ENCODE peak calls at places on chromosome 9, in six cellular contexts. One of them, this sample, is unnamed.

GRCh38 chr9:129436751-129437625 is 183.9 kb downstream of the C9orf50 start:
- DNase-seq in heart right ventricle: peak
- DNase-seq in Peyer's patch: peak
- DNase-seq in neural progenitor cell: peak
- DNase-seq in fibroblast of lung: peak
- DNase-seq in DND-41: no peak
- DNase-seq in this sample: peak

GRCh38 chr9:118268046-118268445 is 563.8 kb downstream of the TLR4 start:
- DNase-seq in heart right ventricle: no peak
- DNase-seq in Peyer's patch: no peak
- DNase-seq in neural progenitor cell: no peak
- DNase-seq in fibroblast of lung: no peak
- DNase-seq in DND-41: no peak
- DNase-seq in this sample: no peak

GRCh38 chr9:128208386-128208785 is 5.2 kb downstream of the DNM1 start:
- DNase-seq in heart right ventricle: no peak
- DNase-seq in Peyer's patch: no peak
- DNase-seq in neural progenitor cell: no peak
- DNase-seq in fibroblast of lung: no peak
- DNase-seq in DND-41: no peak
- DNase-seq in this sample: no peak

GRCh38 chr9:95102001-95102433 is 215.5 kb downstream of the FANCC start:
- DNase-seq in heart right ventricle: no peak
- DNase-seq in Peyer's patch: no peak
- DNase-seq in neural progenitor cell: peak
- DNase-seq in fibroblast of lung: no peak
- DNase-seq in DND-41: no peak
- DNase-seq in this sample: no peak

GRCh38 chr9:131620764-131621520 is 75.6 kb downstream of the PRRT1B start:
- DNase-seq in heart right ventricle: no peak
- DNase-seq in Peyer's patch: no peak
- DNase-seq in neural progenitor cell: no peak
- DNase-seq in fibroblast of lung: no peak
- DNase-seq in DND-41: no peak
- DNase-seq in this sample: no peak

GRCh38 chr9:5958273-5958672 is 57.2 kb downstream of the RANBP6 start:
- DNase-seq in heart right ventricle: no peak
- DNase-seq in Peyer's patch: no peak
- DNase-seq in neural progenitor cell: no peak
- DNase-seq in fibroblast of lung: no peak
- DNase-seq in DND-41: no peak
- DNase-seq in this sample: no peak

GRCh38 chr9:129778469-129778868 is 24.5 kb upstream of the TOR1B start:
- DNase-seq in heart right ventricle: no peak
- DNase-seq in Peyer's patch: no peak
- DNase-seq in neural progenitor cell: no peak
- DNase-seq in fibroblast of lung: no peak
- DNase-seq in DND-41: no peak
- DNase-seq in this sample: no peak

GRCh38 chr9:131436386-131436785 is 42.5 kb downstream of the PRRC2B start:
- DNase-seq in heart right ventricle: peak
- DNase-seq in Peyer's patch: no peak
- DNase-seq in neural progenitor cell: peak
- DNase-seq in fibroblast of lung: no peak
- DNase-seq in DND-41: no peak
- DNase-seq in this sample: no peak

GRCh38 chr9:98280162-98280561 is 24.7 kb upstream of the TBC1D2 start:
- DNase-seq in heart right ventricle: no peak
- DNase-seq in Peyer's patch: no peak
- DNase-seq in neural progenitor cell: no peak
- DNase-seq in fibroblast of lung: no peak
- DNase-seq in DND-41: no peak
- DNase-seq in this sample: no peak

GRCh38 chr9:78121488-78121887 is 89.9 kb upstream of the GNAQ start:
- DNase-seq in heart right ventricle: peak
- DNase-seq in Peyer's patch: peak
- DNase-seq in neural progenitor cell: peak
- DNase-seq in fibroblast of lung: peak
- DNase-seq in DND-41: peak
- DNase-seq in this sample: peak

GRCh38 chr9:65426231-65426630 is 141.2 kb upstream of the FOXD4L5 start:
- DNase-seq in heart right ventricle: no peak
- DNase-seq in Peyer's patch: no peak
- DNase-seq in neural progenitor cell: no peak
- DNase-seq in fibroblast of lung: no peak
- DNase-seq in DND-41: no peak
- DNase-seq in this sample: no peak

GRCh38 chr9:87500894-87501656 is 3.4 kb downstream of the DAPK1 start:
- DNase-seq in heart right ventricle: no peak
- DNase-seq in Peyer's patch: no peak
- DNase-seq in neural progenitor cell: no peak
- DNase-seq in fibroblast of lung: no peak
- DNase-seq in DND-41: no peak
- DNase-seq in this sample: no peak

GRCh38 chr9:93268551-93269314 is 84.8 kb downstream of the WNK2 start:
- DNase-seq in heart right ventricle: no peak
- DNase-seq in Peyer's patch: peak
- DNase-seq in neural progenitor cell: no peak
- DNase-seq in fibroblast of lung: no peak
- DNase-seq in DND-41: peak
- DNase-seq in this sample: peak

GRCh38 chr9:37923796-37924430 is 20.0 kb upstream of the SLC25A51 start:
- DNase-seq in heart right ventricle: no peak
- DNase-seq in Peyer's patch: no peak
- DNase-seq in neural progenitor cell: no peak
- DNase-seq in fibroblast of lung: no peak
- DNase-seq in DND-41: no peak
- DNase-seq in this sample: no peak

GRCh38 chr9:73558471-73558870 is 406.8 kb downstream of the ANXA1 start:
- DNase-seq in heart right ventricle: no peak
- DNase-seq in Peyer's patch: no peak
- DNase-seq in neural progenitor cell: no peak
- DNase-seq in fibroblast of lung: no peak
- DNase-seq in DND-41: no peak
- DNase-seq in this sample: no peak

DNA sequence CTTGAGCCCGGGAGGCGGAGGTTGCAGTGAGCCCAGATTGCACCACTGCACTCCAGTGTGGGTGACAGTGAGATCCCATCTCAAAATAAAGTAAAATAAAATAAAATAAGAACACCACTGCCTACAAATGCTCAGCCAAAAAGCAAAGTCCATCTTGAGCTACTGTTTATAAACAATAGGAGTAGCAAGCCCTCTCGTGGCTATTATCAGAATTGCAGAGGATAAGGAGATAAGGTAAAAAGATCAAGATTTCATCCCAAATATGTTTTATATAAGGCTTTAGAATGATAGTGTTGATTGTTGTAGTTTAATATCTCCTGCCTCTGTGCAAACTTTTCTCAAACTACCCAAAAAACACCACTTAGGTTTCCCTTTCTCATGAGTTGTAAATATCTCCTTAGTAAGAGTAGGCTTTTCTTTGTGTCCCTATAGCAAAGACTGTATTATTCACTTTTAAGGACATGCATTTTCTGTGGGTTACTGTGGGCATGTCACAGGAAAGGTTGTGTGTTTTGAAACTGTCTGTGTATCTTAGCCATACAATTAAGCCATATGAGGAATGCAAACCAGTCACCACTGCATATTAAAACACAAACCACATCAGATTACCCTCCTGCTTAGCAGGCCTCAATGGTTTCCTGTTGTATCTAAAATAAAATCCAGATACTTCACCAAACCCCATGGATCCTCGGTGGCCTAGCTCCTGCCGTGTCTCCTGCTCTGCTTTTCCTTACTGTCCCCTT is 31.8 kb upstream of the CKS2 start:
- DNase-seq in heart right ventricle: peak
- DNase-seq in Peyer's patch: no peak
- DNase-seq in neural progenitor cell: peak
- DNase-seq in fibroblast of lung: peak
- DNase-seq in DND-41: peak
- DNase-seq in this sample: peak
- TF ChIP-seq CTCF in heart right ventricle: peak
- TF ChIP-seq CTCF in Peyer's patch: peak
- TF ChIP-seq CTCF in neural progenitor cell: peak
- TF ChIP-seq CTCF in fibroblast of lung: peak
- TF ChIP-seq CTCF in DND-41: peak
- TF ChIP-seq CTCF in this sample: peak

GRCh38 chr9:125969462-125969861 is 222.3 kb downstream of the PBX3 start:
- DNase-seq in heart right ventricle: no peak
- DNase-seq in Peyer's patch: no peak
- DNase-seq in neural progenitor cell: no peak
- DNase-seq in fibroblast of lung: no peak
- DNase-seq in DND-41: no peak
- DNase-seq in this sample: no peak
- TF ChIP-seq CTCF in heart right ventricle: no peak
- TF ChIP-seq CTCF in Peyer's patch: no peak
- TF ChIP-seq CTCF in neural progenitor cell: no peak
- TF ChIP-seq CTCF in fibroblast of lung: no peak
- TF ChIP-seq CTCF in DND-41: no peak
- TF ChIP-seq CTCF in this sample: no peak

DNA sequence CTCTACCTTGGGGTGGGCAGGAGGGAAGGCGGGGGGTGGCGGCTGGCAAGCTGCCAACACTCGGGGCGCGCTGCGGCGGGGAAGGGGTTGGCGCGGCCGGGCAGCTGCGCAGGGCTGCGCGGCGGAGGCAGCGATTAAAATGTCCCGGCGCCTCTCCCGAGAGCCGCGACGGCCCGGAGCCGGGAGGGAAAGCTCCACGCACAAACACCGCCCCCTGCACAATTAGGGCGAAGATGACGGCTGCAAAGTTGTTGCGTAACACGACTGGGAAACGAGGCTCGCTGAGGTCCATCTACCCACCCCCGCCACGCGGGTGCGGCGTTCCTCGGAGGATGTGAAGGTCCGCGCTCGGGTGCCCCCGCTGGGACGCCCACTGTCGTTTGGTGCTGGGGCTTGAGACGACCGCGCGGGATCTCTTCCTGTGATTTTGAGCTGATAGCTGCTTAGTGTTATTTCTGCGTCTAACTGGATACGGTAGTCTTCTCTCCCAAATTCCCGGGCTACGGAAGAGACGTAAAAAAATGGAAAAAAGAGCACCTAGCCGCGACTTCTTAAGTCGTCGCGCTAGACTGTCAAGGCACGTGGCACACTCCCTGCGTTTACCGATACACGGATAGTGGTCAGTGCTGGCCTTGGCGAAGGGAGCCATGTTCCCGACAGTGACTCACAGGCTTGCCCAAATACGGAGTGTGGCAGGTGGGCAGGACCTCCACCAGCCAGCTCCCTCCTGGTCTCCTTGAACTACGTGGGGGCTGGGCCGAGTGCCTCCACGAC is 958 bp upstream of the NFIL3 start:
- DNase-seq in heart right ventricle: peak
- DNase-seq in Peyer's patch: peak
- DNase-seq in neural progenitor cell: peak
- DNase-seq in fibroblast of lung: peak
- DNase-seq in DND-41: peak
- DNase-seq in this sample: peak
- TF ChIP-seq CTCF in heart right ventricle: peak
- TF ChIP-seq CTCF in Peyer's patch: peak
- TF ChIP-seq CTCF in neural progenitor cell: no peak
- TF ChIP-seq CTCF in fibroblast of lung: no peak
- TF ChIP-seq CTCF in DND-41: no peak
- TF ChIP-seq CTCF in this sample: no peak

DNA sequence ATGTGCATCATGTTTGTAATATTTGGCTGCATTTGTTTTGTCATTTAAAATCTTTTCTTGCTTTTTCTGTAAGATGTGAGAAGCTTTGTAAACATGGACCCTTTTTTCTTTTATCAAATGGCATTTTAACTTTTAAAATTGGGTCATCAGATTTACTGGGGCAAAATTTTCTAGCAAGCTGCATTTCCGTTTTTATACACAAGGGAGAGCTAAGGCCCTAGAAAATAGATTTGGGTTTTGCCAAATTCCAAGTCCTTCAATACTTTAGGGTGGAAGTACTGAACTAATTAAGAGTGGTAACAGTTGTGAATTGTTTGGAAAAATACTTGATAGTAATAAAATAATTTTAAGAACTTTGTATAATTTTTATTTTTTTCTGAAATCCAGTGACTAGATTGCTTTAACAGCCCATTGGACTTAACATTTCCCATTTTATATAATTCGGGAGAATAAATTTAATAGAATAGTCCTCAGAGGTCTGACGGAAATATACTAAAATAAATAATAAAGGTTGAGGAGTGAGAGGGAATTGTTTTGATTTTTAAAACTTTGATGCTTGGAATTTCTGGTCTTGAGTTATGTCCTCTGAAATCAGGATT is 117.4 kb downstream of the SMARCA2 start:
- DNase-seq in heart right ventricle: no peak
- DNase-seq in Peyer's patch: no peak
- DNase-seq in neural progenitor cell: peak
- DNase-seq in fibroblast of lung: peak
- DNase-seq in DND-41: no peak
- DNase-seq in this sample: no peak
- TF ChIP-seq CTCF in heart right ventricle: peak
- TF ChIP-seq CTCF in Peyer's patch: peak
- TF ChIP-seq CTCF in neural progenitor cell: peak
- TF ChIP-seq CTCF in fibroblast of lung: peak
- TF ChIP-seq CTCF in DND-41: peak
- TF ChIP-seq CTCF in this sample: peak

DNA sequence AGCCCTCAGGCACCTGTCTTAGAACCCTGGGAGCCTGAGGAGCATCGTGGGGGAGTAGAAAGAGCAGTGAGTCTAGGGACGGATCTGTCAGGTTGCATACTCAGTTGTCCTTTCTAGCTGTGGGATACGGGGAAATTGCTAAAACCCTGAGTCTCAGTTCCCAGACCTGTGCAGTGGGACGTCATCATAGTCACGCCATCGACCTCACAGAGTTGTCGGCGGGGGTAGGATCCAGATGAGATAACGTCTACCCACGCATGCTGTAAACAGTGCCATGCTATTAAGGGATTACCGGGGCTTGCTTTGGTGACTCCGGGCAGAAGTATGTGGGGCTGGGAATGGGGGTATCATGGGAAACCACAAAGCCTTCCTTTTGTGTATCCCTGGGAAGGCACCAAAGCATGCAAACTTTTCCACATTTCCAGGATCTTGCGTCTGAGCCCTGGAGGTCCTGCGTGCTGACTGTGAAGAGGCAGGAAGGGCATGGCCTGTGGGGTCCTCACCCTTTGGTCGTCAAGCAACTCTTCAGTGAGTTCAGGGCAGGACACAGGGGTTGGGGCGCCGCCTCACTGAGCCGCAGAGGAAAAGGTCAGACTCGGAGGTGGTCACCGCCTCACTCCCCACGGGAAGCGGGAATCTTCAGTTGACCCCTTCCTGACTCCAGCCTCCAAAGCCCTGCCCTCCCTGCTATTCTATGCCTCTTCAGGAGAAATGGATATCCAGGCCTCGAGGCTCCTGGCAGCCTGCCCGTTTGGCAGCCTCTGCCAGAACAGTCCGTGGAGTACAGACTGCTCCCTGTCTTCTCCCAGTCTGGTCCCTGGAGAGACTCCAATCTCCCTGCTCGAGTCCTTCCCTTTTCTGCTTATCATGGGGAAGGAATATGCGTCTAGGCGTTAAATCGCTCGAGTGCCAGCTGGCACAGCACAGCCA is 186.8 kb upstream of the KLF9 start:
- DNase-seq in heart right ventricle: peak
- DNase-seq in Peyer's patch: peak
- DNase-seq in neural progenitor cell: no peak
- DNase-seq in fibroblast of lung: peak
- DNase-seq in DND-41: no peak
- DNase-seq in this sample: no peak
- TF ChIP-seq CTCF in heart right ventricle: no peak
- TF ChIP-seq CTCF in Peyer's patch: no peak
- TF ChIP-seq CTCF in neural progenitor cell: no peak
- TF ChIP-seq CTCF in fibroblast of lung: no peak
- TF ChIP-seq CTCF in DND-41: no peak
- TF ChIP-seq CTCF in this sample: no peak